ENCODE peak calls at places on chromosomes 6 and 20, in seven cellular contexts. M is HCT116, X is H1, T is GM23338, A is K562, N is GM12878, Q is SK-N-SH. Y is an unnamed sample. For H3K4me1, the result is how much of the 10 kb centered on the place peaks cover.

GRCh38 chr6:108872001-108872974 is 24.1 kb downstream of the ARMC2 start:
- DNase-seq in M (no peak), X (no peak), T (peak), A (no peak), N (no peak), Q (no peak), Y (no peak)

GRCh38 chr6:166417285-166417691 is 34.5 kb upstream of the MPC1 start:
- DNase-seq in M (no peak), X (no peak), T (no peak), A (no peak), N (no peak), Q (no peak), Y (no peak)

GRCh38 chr6:17984822-17985660 is 2.4 kb downstream of the KIF13A start:
- DNase-seq in M (no peak), X (peak), T (no peak), A (no peak), N (no peak), Q (no peak), Y (peak)

GRCh38 chr20:46324960-46325703 is 16.8 kb upstream of the CDH22 start:
- DNase-seq in M (no peak), X (no peak), T (peak), A (peak), N (no peak), Q (peak), Y (peak)

GRCh38 chr6:14046476-14047068 is 71.0 kb upstream of the CD83 start:
- DNase-seq in M (peak), X (peak), T (peak), A (peak), N (no peak), Q (peak), Y (peak)

GRCh38 chr20:57384953-57385761 is 6.0 kb upstream of the RBM38 start:
- DNase-seq in M (no peak), X (no peak), T (no peak), A (no peak), N (no peak), Q (no peak), Y (no peak)

GRCh38 chr6:109236140-109237081 is 141.1 kb downstream of the CEP57L1 start:
- DNase-seq in M (no peak), X (peak), T (peak), A (peak), N (no peak), Q (no peak), Y (no peak)

GRCh38 chr6:98041072-98041471 is 758.1 kb upstream of the MMS22L start:
- DNase-seq in M (no peak), X (no peak), T (peak), A (no peak), N (no peak), Q (no peak), Y (no peak)

GRCh38 chr6:114055319-114055718 is 84.4 kb upstream of the HDAC2 start:
- DNase-seq in M (no peak), X (no peak), T (no peak), A (no peak), N (no peak), Q (no peak), Y (no peak)

GRCh38 chr6:30615958-30616810 is 859 bp downstream of the PPP1R10 start:
- DNase-seq in M (no peak), X (no peak), T (peak), A (no peak), N (no peak), Q (no peak), Y (peak)

GRCh38 chr20:58523916-58524315 is 8.7 kb upstream of the APCDD1L start:
- DNase-seq in M (no peak), X (no peak), T (no peak), A (no peak), N (no peak), Q (no peak), Y (peak)

GRCh38 chr20:9520096-9520495 is 5.7 kb downstream of the LAMP5 start:
- DNase-seq in M (no peak), X (no peak), T (peak), A (no peak), N (no peak), Q (no peak), Y (no peak)

GRCh38 chr20:52425253-52425652 is 233.7 kb upstream of the ZFP64 start:
- DNase-seq in M (no peak), X (no peak), T (no peak), A (peak), N (no peak), Q (no peak), Y (no peak)

GRCh38 chr20:60340232-60340631 is 382.0 kb downstream of the CDH26 start:
- DNase-seq in M (no peak), X (no peak), T (no peak), A (peak), N (no peak), Q (no peak), Y (no peak)

GRCh38 chr6:135043364-135043763 is 11.3 kb downstream of the HBS1L start:
- DNase-seq in M (no peak), X (no peak), T (no peak), A (no peak), N (no peak), Q (no peak), Y (no peak)

GRCh38 chr6:140271759-140272377 is 897.4 kb upstream of the CITED2 start:
- DNase-seq in M (no peak), X (no peak), T (no peak), A (no peak), N (peak), Q (no peak), Y (peak)

GRCh38 chr6:37965964-37966676 is 146.6 kb downstream of the ZFAND3 start:
- DNase-seq in M (no peak), X (no peak), T (no peak), A (no peak), N (no peak), Q (no peak), Y (no peak)

GRCh38 chr6:131161987-131162386 is 26.7 kb downstream of the AKAP7 start:
- DNase-seq in M (no peak), X (peak), T (peak), A (no peak), N (no peak), Q (no peak), Y (no peak)

GRCh38 chr6:131167773-131168172 is 32.5 kb downstream of the AKAP7 start:
- DNase-seq in M (no peak), X (no peak), T (no peak), A (no peak), N (no peak), Q (no peak), Y (no peak)

GRCh38 chr6:131163886-131164285 is 28.6 kb downstream of the AKAP7 start:
- DNase-seq in M (no peak), X (no peak), T (no peak), A (no peak), N (no peak), Q (no peak), Y (no peak)

GRCh38 chr6:131160254-131160758 is 25.0 kb downstream of the AKAP7 start:
- DNase-seq in M (no peak), X (no peak), T (no peak), A (no peak), N (no peak), Q (no peak), Y (no peak)

DNA sequence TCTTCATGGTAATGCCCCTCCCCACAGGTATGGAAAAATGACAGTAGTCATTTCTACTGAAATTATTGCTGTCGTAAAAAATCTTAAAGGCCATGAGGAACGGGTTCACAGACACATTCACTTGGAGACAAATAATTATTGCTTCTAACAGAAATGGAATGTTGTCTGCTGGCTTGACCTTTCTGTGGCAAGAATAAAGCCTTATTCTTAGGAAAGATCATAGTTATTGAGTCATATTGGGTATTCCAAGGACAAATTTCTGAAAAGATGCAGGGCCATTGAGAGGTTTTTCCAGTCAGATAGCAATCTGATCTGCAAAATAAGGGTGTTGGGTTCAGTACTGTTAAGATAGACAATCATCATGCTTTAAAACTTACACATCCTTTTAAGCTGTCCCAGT is 29.2 kb downstream of the AKAP7 start:
- DNase-seq in M (no peak), X (no peak), T (no peak), A (no peak), N (no peak), Q (no peak), Y (no peak)
- H3K4me1 ChIP-seq in M (under half), X (under half), T (under half), A (under half), N (under half), Q (under half), Y (under half)

GRCh38 chr6:82413868-82414267 is 50.3 kb downstream of the TPBG start:
- DNase-seq in M (no peak), X (no peak), T (no peak), A (no peak), N (no peak), Q (no peak), Y (no peak)
- TF ChIP-seq POLR2AphosphoS5 in M (no peak), X (no peak), T (no peak), A (no peak), N (no peak), Q (no peak), Y (no peak)

GRCh38 chr6:147207851-147208754 is 3.9 kb downstream of the STXBP5 start:
- DNase-seq in M (no peak), X (no peak), T (no peak), A (no peak), N (no peak), Q (no peak), Y (no peak)
- H3K4me2 ChIP-seq in M (no peak), X (no peak), T (no peak), A (peak), N (peak), Q (peak), Y (no peak)

GRCh38 chr6:40953486-40953885 is 85.5 kb downstream of the UNC5CL start:
- DNase-seq in M (no peak), X (no peak), T (no peak), A (no peak), N (no peak), Q (peak), Y (no peak)
- H3K4me1 ChIP-seq in M (under half), X (under half), T (under half), A (under half), N (under half), Q (under half), Y (under half)

DNA sequence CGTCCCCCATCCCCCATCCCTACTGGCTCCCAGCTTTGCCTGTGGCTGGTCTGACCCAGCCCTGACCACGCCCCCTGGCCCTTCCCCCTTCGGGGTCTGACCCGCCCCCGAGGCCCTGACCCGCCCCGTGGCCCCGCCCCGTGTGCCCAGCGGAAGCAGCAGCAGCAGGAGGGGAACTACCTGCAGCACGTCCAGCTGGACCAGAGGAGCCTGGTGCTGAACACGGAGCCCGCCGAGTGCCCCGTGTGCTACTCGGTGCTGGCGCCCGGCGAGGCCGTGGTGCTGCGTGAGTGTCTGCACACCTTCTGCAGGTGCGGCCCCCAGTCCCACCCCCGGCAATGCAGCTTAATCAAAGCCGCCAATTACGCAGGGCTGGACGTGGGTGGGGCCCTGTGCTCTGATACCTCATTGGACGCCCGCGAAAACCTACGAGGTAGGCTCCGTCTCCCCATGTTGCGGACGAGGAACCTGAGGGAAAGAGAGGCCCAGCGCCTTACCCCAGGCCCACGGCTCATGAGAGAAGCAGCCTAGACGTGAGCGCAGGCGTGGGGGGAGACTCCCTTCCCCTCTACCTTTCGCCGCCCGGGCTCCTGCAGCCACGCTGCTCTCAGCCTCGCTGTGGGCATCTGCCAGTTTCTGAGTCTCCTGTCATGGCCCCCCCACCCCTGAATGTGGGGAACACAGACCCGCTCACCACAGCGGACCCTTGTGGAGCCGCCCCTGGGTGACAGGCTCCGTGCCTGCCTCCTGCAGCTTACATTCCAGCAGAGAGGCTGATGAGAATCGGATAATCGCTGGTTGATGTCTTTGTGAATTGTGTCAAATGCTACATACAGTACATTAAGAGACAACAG is 12.8 kb downstream of the RBCK1 start:
- DNase-seq in M (no peak), X (peak), T (peak), A (peak), N (no peak), Q (peak), Y (no peak)
- TF ChIP-seq POLR2AphosphoS5 in M (no peak), X (no peak), T (no peak), A (no peak), N (no peak), Q (no peak), Y (no peak)

GRCh38 chr6:82978362-82978945 is 87.2 kb downstream of the UBE3D start:
- DNase-seq in M (no peak), X (no peak), T (no peak), A (no peak), N (no peak), Q (no peak), Y (no peak)
- H3K4me2 ChIP-seq in M (no peak), X (no peak), T (no peak), A (no peak), N (no peak), Q (no peak), Y (no peak)

GRCh38 chr20:32205502-32206382 is 1.8 kb downstream of the PLAGL2 start:
- DNase-seq in M (no peak), X (no peak), T (no peak), A (no peak), N (no peak), Q (peak), Y (no peak)
- H3K4me1 ChIP-seq in M (under half), X (under half), T (under half), A (under half), N (under half), Q (under half), Y (under half)

Y was measured in endothelial cell of umbilical vein.